ENCODE peak calls at places on chromosomes 5 and 9, in seven cellular contexts. Y, B, D, O, N, J and W are unnamed samples.

GRCh38 chr5:85458319-85458718 is 1073.6 kb upstream of the EDIL3 start:
- DNase-seq in Y (no peak), B (no peak), D (no peak), O (no peak), N (no peak), J (no peak), W (no peak)

GRCh38 chr5:111704452-111705085 is 52.4 kb downstream of the NREP start:
- DNase-seq in Y (no peak), B (no peak), D (no peak), O (no peak), N (no peak), J (no peak), W (no peak)

GRCh38 chr5:174828786-174829510 is 104.6 kb downstream of the MSX2 start:
- DNase-seq in Y (peak), B (no peak), D (no peak), O (no peak), N (peak), J (no peak), W (no peak)

GRCh38 chr5:79901631-79902030 is 89.4 kb downstream of the MTX3 start:
- DNase-seq in Y (no peak), B (no peak), D (no peak), O (no peak), N (no peak), J (no peak), W (no peak)

GRCh38 chr9:133689151-133689763 is 48.9 kb downstream of the SARDH start:
- DNase-seq in Y (no peak), B (no peak), D (no peak), O (no peak), N (no peak), J (no peak), W (no peak)

GRCh38 chr5:112208699-112209615 is 210.1 kb downstream of the EPB41L4A start:
- DNase-seq in Y (no peak), B (no peak), D (no peak), O (no peak), N (no peak), J (no peak), W (no peak)

GRCh38 chr9:128550226-128550625 is 2.2 kb upstream of the SPTAN1 start:
- DNase-seq in Y (no peak), B (no peak), D (no peak), O (no peak), N (peak), J (no peak), W (no peak)

GRCh38 chr9:124725068-124725452 is 46.1 kb downstream of the NR6A1 start:
- DNase-seq in Y (no peak), B (no peak), D (no peak), O (no peak), N (no peak), J (no peak), W (no peak)

GRCh38 chr5:74895906-74896305 is 29.7 kb upstream of the FAM169A start:
- DNase-seq in Y (peak), B (no peak), D (peak), O (peak), N (peak), J (peak), W (no peak)

GRCh38 chr9:112002131-112002846 is 105.7 kb downstream of the UGCG start:
- DNase-seq in Y (no peak), B (no peak), D (no peak), O (no peak), N (no peak), J (no peak), W (no peak)

GRCh38 chr5:172216345-172216744 is 22.4 kb downstream of the EFCAB9 start:
- DNase-seq in Y (no peak), B (no peak), D (no peak), O (no peak), N (no peak), J (no peak), W (no peak)

GRCh38 chr5:112388739-112389138 is 30.3 kb downstream of the EPB41L4A start:
- DNase-seq in Y (no peak), B (no peak), D (no peak), O (no peak), N (no peak), J (no peak), W (no peak)

GRCh38 chr5:58127486-58128220 is 332.2 kb downstream of the PLK2 start:
- DNase-seq in Y (peak), B (no peak), D (no peak), O (peak), N (no peak), J (no peak), W (peak)
- TF ChIP-seq CTCF in Y (no peak), B (no peak), D (no peak), O (no peak), N (no peak), J (no peak), W (no peak)

GRCh38 chr5:38722918-38723317 is 122.9 kb upstream of the OSMR start:
- DNase-seq in Y (no peak), B (no peak), D (no peak), O (no peak), N (peak), J (no peak), W (no peak)

GRCh38 chr5:38726279-38726678 is 119.5 kb upstream of the OSMR start:
- DNase-seq in Y (no peak), B (no peak), D (no peak), O (no peak), N (no peak), J (no peak), W (no peak)

GRCh38 chr5:38725419-38725865 is 120.4 kb upstream of the OSMR start:
- DNase-seq in Y (no peak), B (no peak), D (no peak), O (no peak), N (no peak), J (no peak), W (no peak)

GRCh38 chr5:38723423-38723822 is 122.4 kb upstream of the OSMR start:
- DNase-seq in Y (no peak), B (no peak), D (no peak), O (no peak), N (no peak), J (no peak), W (no peak)

GRCh38 chr5:38724301-38725030 is 121.3 kb upstream of the OSMR start:
- DNase-seq in Y (peak), B (no peak), D (no peak), O (no peak), N (no peak), J (no peak), W (no peak)
- TF ChIP-seq CTCF in Y (no peak), B (no peak), D (no peak), O (no peak), N (peak), J (no peak), W (no peak)

DNA sequence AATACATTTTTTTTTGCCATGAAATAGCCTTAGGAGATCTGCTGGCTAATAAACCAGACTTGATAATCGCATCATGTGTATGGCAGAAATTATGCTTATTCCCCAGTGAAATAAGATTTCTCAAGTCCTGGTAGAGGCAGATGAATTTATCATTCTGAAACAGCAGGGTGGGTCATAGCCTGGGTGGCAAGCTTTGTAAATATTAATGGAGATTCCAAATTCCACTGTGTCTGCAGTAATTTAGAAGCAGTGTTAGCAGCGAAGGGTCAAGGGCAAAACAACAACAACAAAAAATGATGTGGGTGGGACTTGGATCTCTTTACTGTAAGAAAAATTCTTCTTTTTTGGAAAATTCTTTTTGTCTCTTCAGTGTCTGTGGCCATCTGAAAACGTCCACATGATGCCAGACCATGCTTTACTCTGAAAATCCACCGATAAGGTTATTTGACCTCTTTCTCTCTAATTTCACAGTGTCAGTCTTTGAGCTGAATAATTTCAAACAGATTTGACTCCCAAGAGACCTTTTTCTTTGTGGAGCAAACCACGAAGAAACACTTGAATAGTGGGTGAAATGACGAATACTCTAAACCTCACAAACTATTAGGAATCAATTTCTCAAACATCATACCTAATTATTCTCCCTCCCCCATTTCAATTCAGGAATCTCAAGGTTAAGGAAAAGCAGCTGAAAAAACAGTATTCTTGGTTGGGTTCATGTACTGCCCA is 106.0 kb upstream of the RPS23 start:
- DNase-seq in Y (no peak), B (no peak), D (no peak), O (no peak), N (peak), J (no peak), W (no peak)
- TF ChIP-seq CTCF in Y (no peak), B (no peak), D (no peak), O (no peak), N (no peak), J (no peak), W (no peak)

GRCh38 chr5:149265559-149265958 is 6.1 kb upstream of the AFAP1L1 start:
- DNase-seq in Y (peak), B (no peak), D (no peak), O (no peak), N (peak), J (no peak), W (peak)
- TF ChIP-seq CTCF in Y (peak), B (no peak), D (peak), O (peak), N (peak), J (peak), W (peak)

GRCh38 chr9:137626448-137626847 is 7.6 kb downstream of the EHMT1 start:
- DNase-seq in Y (no peak), B (no peak), D (no peak), O (no peak), N (no peak), J (no peak), W (no peak)

GRCh38 chr9:137620581-137620980 is 1.8 kb downstream of the EHMT1 start:
- DNase-seq in Y (no peak), B (no peak), D (no peak), O (no peak), N (no peak), J (no peak), W (no peak)

GRCh38 chr9:137619240-137620090 is 660 bp downstream of the EHMT1 start:
- DNase-seq in Y (peak), B (peak), D (no peak), O (peak), N (peak), J (peak), W (no peak)

GRCh38 chr9:137618105-137619067 is at the start of gene EHMT1:
- DNase-seq in Y (peak), B (peak), D (no peak), O (peak), N (peak), J (peak), W (peak)

DNA sequence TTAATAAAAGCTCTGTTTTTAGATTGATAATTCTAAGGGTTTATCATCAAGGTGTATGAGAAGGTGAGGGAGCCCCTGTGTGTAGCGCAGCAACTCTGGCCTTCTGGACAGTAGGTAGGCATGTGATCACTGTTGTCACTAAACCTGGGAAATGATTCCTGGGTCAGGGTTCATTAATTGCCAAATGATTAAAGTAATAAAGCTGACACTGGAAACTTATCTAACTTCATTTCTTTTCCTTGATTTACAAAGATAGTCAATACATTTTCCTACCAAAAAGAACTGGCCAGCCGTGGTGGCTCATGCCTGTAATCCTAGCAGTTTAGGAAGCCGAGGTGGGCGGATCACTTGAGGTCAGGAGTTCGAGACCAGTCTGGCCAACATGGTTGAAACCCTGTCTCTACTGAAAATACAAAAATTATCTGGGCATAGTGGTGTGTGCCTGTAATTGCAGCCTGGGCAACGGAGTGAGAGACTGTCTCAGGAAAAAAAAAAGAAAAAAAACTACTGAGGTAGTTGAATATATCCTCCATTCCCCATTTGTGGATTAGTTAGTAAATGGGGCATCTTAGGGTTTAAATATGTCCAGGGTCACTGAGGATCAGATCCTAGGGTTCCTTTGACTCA is 2.4 kb downstream of the EHMT1 start:
- DNase-seq in Y (peak), B (no peak), D (no peak), O (no peak), N (peak), J (no peak), W (no peak)
- TF ChIP-seq CTCF in Y (peak), B (peak), D (peak), O (no peak), N (peak), J (peak), W (no peak)

GRCh38 chr9:29214702-29215248 is 1641.5 kb upstream of the C9orf72 start:
- DNase-seq in Y (no peak), B (peak), D (no peak), O (no peak), N (no peak), J (no peak), W (no peak)
- TF ChIP-seq CTCF in Y (no peak), B (no peak), D (no peak), O (no peak), N (no peak), J (no peak), W (no peak)

GRCh38 chr9:113156880-113157279 is 6.1 kb downstream of the SLC31A2 start:
- DNase-seq in Y (no peak), B (no peak), D (no peak), O (no peak), N (no peak), J (no peak), W (no peak)
- TF ChIP-seq CTCF in Y (no peak), B (no peak), D (no peak), O (no peak), N (no peak), J (no peak), W (no peak)

GRCh38 chr5:67246546-67246945 is 49.9 kb upstream of the CD180 start:
- DNase-seq in Y (no peak), B (no peak), D (no peak), O (no peak), N (no peak), J (no peak), W (no peak)

GRCh38 chr5:67244345-67244793 is 47.8 kb upstream of the CD180 start:
- DNase-seq in Y (peak), B (no peak), D (no peak), O (no peak), N (peak), J (no peak), W (peak)

GRCh38 chr5:67243944-67244343 is 47.3 kb upstream of the CD180 start:
- DNase-seq in Y (no peak), B (no peak), D (no peak), O (no peak), N (no peak), J (no peak), W (no peak)

GRCh38 chr5:67245259-67245846 is 48.8 kb upstream of the CD180 start:
- DNase-seq in Y (no peak), B (no peak), D (no peak), O (no peak), N (no peak), J (no peak), W (no peak)

GRCh38 chr5:67246108-67246507 is 49.5 kb upstream of the CD180 start:
- DNase-seq in Y (peak), B (peak), D (peak), O (no peak), N (peak), J (no peak), W (peak)
- TF ChIP-seq CTCF in Y (peak), B (peak), D (peak), O (peak), N (peak), J (peak), W (peak)

GRCh38 chr9:101977614-101978210 is 239.3 kb upstream of the GRIN3A start:
- DNase-seq in Y (peak), B (no peak), D (no peak), O (no peak), N (peak), J (no peak), W (no peak)
- TF ChIP-seq CTCF in Y (peak), B (peak), D (no peak), O (no peak), N (peak), J (peak), W (no peak)